ENCODE peak calls at places on chromosomes 1 and 21, in six cellular contexts. One of them, this sample, is unnamed.
A peak's percentile ranks its signal among the peaks of the same experiment; 100 is the strongest.

GRCh38 chr1:76144233-76144632 is 69.7 kb downstream of the ST6GALNAC3 start:
- DNase-seq in omental fat pad: no peak
- DNase-seq in tibial artery: no peak
- DNase-seq in PC-9: no peak
- DNase-seq in GM10248: no peak
- DNase-seq in bronchial epithelial cell: no peak
- DNase-seq in this sample: no peak

GRCh38 chr1:116763787-116764465 is 9.7 kb downstream of the CD2 start:
- DNase-seq in omental fat pad: no peak
- DNase-seq in tibial artery: no peak
- DNase-seq in PC-9: peak; percentile 17
- DNase-seq in GM10248: no peak
- DNase-seq in bronchial epithelial cell: peak; percentile 22
- DNase-seq in this sample: no peak

GRCh38 chr1:237873487-237873927 is 17.2 kb downstream of the ZP4 start:
- DNase-seq in omental fat pad: no peak
- DNase-seq in tibial artery: no peak
- DNase-seq in PC-9: peak; percentile 9
- DNase-seq in GM10248: no peak
- DNase-seq in bronchial epithelial cell: peak; percentile 96
- DNase-seq in this sample: no peak

GRCh38 chr1:12339410-12339809 is 109.6 kb downstream of the VPS13D start:
- DNase-seq in omental fat pad: no peak
- DNase-seq in tibial artery: no peak
- DNase-seq in PC-9: no peak
- DNase-seq in GM10248: no peak
- DNase-seq in bronchial epithelial cell: no peak
- DNase-seq in this sample: no peak

GRCh38 chr1:223276029-223276428 is 87.9 kb downstream of the SUSD4 start:
- DNase-seq in omental fat pad: no peak
- DNase-seq in tibial artery: no peak
- DNase-seq in PC-9: no peak
- DNase-seq in GM10248: no peak
- DNase-seq in bronchial epithelial cell: no peak
- DNase-seq in this sample: no peak

GRCh38 chr21:43866659-43867331 is 1.8 kb downstream of the AGPAT3 start:
- DNase-seq in omental fat pad: no peak
- DNase-seq in tibial artery: no peak
- DNase-seq in PC-9: no peak
- DNase-seq in GM10248: peak; percentile 83
- DNase-seq in bronchial epithelial cell: peak; percentile 40
- DNase-seq in this sample: no peak

GRCh38 chr1:183931646-183932271 is 105.8 kb downstream of the COLGALT2 start:
- DNase-seq in omental fat pad: no peak
- DNase-seq in tibial artery: no peak
- DNase-seq in PC-9: no peak
- DNase-seq in GM10248: no peak
- DNase-seq in bronchial epithelial cell: no peak
- DNase-seq in this sample: no peak

GRCh38 chr1:14939527-14940284 is 213.8 kb upstream of the TMEM51 start:
- DNase-seq in omental fat pad: no peak
- DNase-seq in tibial artery: no peak
- DNase-seq in PC-9: no peak
- DNase-seq in GM10248: no peak
- DNase-seq in bronchial epithelial cell: peak; percentile 74
- DNase-seq in this sample: no peak

GRCh38 chr1:230010618-230011332 is 56.3 kb upstream of the GALNT2 start:
- DNase-seq in omental fat pad: no peak
- DNase-seq in tibial artery: no peak
- DNase-seq in PC-9: no peak
- DNase-seq in GM10248: no peak
- DNase-seq in bronchial epithelial cell: no peak
- DNase-seq in this sample: no peak

GRCh38 chr1:38198099-38198498 is 151.5 kb upstream of the POU3F1 start:
- DNase-seq in omental fat pad: no peak
- DNase-seq in tibial artery: no peak
- DNase-seq in PC-9: no peak
- DNase-seq in GM10248: no peak
- DNase-seq in bronchial epithelial cell: no peak
- DNase-seq in this sample: no peak

GRCh38 chr1:201508809-201509208 is 1.9 kb upstream of the CSRP1 start:
- DNase-seq in omental fat pad: no peak
- DNase-seq in tibial artery: no peak
- DNase-seq in PC-9: no peak
- DNase-seq in GM10248: no peak
- DNase-seq in bronchial epithelial cell: no peak
- DNase-seq in this sample: no peak

GRCh38 chr1:117210831-117211261 is at the start of gene VTCN1:
- DNase-seq in omental fat pad: no peak
- DNase-seq in tibial artery: no peak
- DNase-seq in PC-9: peak; percentile 91
- DNase-seq in GM10248: no peak
- DNase-seq in bronchial epithelial cell: peak; percentile 92
- DNase-seq in this sample: peak; percentile 91

GRCh38 chr1:247087256-247087655 is 8.6 kb upstream of the ZNF670 start:
- DNase-seq in omental fat pad: no peak
- DNase-seq in tibial artery: no peak
- DNase-seq in PC-9: no peak
- DNase-seq in GM10248: no peak
- DNase-seq in bronchial epithelial cell: no peak
- DNase-seq in this sample: no peak

GRCh38 chr1:165443539-165444289 is 1.2 kb downstream of the RXRG start:
- DNase-seq in omental fat pad: no peak
- DNase-seq in tibial artery: no peak
- DNase-seq in PC-9: no peak
- DNase-seq in GM10248: no peak
- DNase-seq in bronchial epithelial cell: no peak
- DNase-seq in this sample: no peak

GRCh38 chr21:33546076-33546475 is 3.2 kb downstream of the SON start:
- DNase-seq in omental fat pad: no peak
- DNase-seq in tibial artery: no peak
- DNase-seq in PC-9: no peak
- DNase-seq in GM10248: no peak
- DNase-seq in bronchial epithelial cell: no peak
- DNase-seq in this sample: no peak

GRCh38 chr1:112840631-112841624 is 115.1 kb downstream of the SLC16A1 start:
- DNase-seq in omental fat pad: no peak
- DNase-seq in tibial artery: no peak
- DNase-seq in PC-9: no peak
- DNase-seq in GM10248: peak; percentile 47
- DNase-seq in bronchial epithelial cell: peak; percentile 36
- DNase-seq in this sample: no peak

GRCh38 chr1:205977348-205978014 is 25.7 kb downstream of the RAB7B start:
- DNase-seq in omental fat pad: peak; percentile 30
- DNase-seq in tibial artery: no peak
- DNase-seq in PC-9: peak; percentile 74
- DNase-seq in GM10248: peak; percentile 80
- DNase-seq in bronchial epithelial cell: peak; percentile 68
- DNase-seq in this sample: peak; percentile 88

GRCh38 chr1:63671514-63671913 is 78.3 kb downstream of the PGM1 start:
- DNase-seq in omental fat pad: no peak
- DNase-seq in tibial artery: no peak
- DNase-seq in PC-9: no peak
- DNase-seq in GM10248: no peak
- DNase-seq in bronchial epithelial cell: no peak
- DNase-seq in this sample: no peak

GRCh38 chr1:27395441-27396195 is 3.2 kb downstream of the GPR3 start:
- DNase-seq in omental fat pad: no peak
- DNase-seq in tibial artery: peak; percentile 59
- DNase-seq in PC-9: peak; percentile 83
- DNase-seq in GM10248: peak; percentile 86
- DNase-seq in bronchial epithelial cell: peak; percentile 61
- DNase-seq in this sample: peak; percentile 87

GRCh38 chr1:116167625-116168276 is 56.6 kb downstream of the MAB21L3 start:
- DNase-seq in omental fat pad: no peak
- DNase-seq in tibial artery: no peak
- DNase-seq in PC-9: peak; percentile 21
- DNase-seq in GM10248: no peak
- DNase-seq in bronchial epithelial cell: peak; percentile 21
- DNase-seq in this sample: no peak

GRCh38 chr1:193545171-193545570 is 358.8 kb upstream of the B3GALT2 start:
- DNase-seq in omental fat pad: no peak
- DNase-seq in tibial artery: no peak
- DNase-seq in PC-9: no peak
- DNase-seq in GM10248: no peak
- DNase-seq in bronchial epithelial cell: no peak
- DNase-seq in this sample: no peak

GRCh38 chr1:113929750-113930498 is 800 bp downstream of the HIPK1 start:
- DNase-seq in omental fat pad: no peak
- DNase-seq in tibial artery: peak; percentile 41
- DNase-seq in PC-9: peak; percentile 47
- DNase-seq in GM10248: peak; percentile 64
- DNase-seq in bronchial epithelial cell: peak; percentile 24
- DNase-seq in this sample: peak; percentile 85

GRCh38 chr1:174740248-174740990 is 259.3 kb upstream of the CACYBP start:
- DNase-seq in omental fat pad: no peak
- DNase-seq in tibial artery: no peak
- DNase-seq in PC-9: no peak
- DNase-seq in GM10248: no peak
- DNase-seq in bronchial epithelial cell: peak; percentile 56
- DNase-seq in this sample: no peak

GRCh38 chr1:17423781-17424245 is 15.7 kb downstream of the RCC2 start:
- DNase-seq in omental fat pad: no peak
- DNase-seq in tibial artery: no peak
- DNase-seq in PC-9: no peak
- DNase-seq in GM10248: no peak
- DNase-seq in bronchial epithelial cell: no peak
- DNase-seq in this sample: no peak

GRCh38 chr1:221164029-221164428 is 284.8 kb downstream of the HLX start:
- DNase-seq in omental fat pad: no peak
- DNase-seq in tibial artery: no peak
- DNase-seq in PC-9: no peak
- DNase-seq in GM10248: no peak
- DNase-seq in bronchial epithelial cell: no peak
- DNase-seq in this sample: no peak

GRCh38 chr1:46317323-46317722 is 13.8 kb downstream of the UQCRH start:
- DNase-seq in omental fat pad: no peak
- DNase-seq in tibial artery: no peak
- DNase-seq in PC-9: no peak
- DNase-seq in GM10248: no peak
- DNase-seq in bronchial epithelial cell: no peak
- DNase-seq in this sample: no peak

GRCh38 chr1:206905295-206906164 is 8.3 kb downstream of the IL24 start:
- DNase-seq in omental fat pad: no peak
- DNase-seq in tibial artery: no peak
- DNase-seq in PC-9: peak; percentile 61
- DNase-seq in GM10248: peak; percentile 34
- DNase-seq in bronchial epithelial cell: peak; percentile 100
- DNase-seq in this sample: no peak

GRCh38 chr1:4701276-4701675 is 46.9 kb downstream of the AJAP1 start:
- DNase-seq in omental fat pad: no peak
- DNase-seq in tibial artery: no peak
- DNase-seq in PC-9: no peak
- DNase-seq in GM10248: no peak
- DNase-seq in bronchial epithelial cell: no peak
- DNase-seq in this sample: no peak
- TF ChIP-seq CTCF in omental fat pad: no peak
- TF ChIP-seq CTCF in tibial artery: no peak
- TF ChIP-seq CTCF in PC-9: no peak
- TF ChIP-seq CTCF in GM10248: no peak
- TF ChIP-seq CTCF in bronchial epithelial cell: no peak
- TF ChIP-seq CTCF in this sample: no peak

GRCh38 chr1:160945079-160945478 is 9.5 kb downstream of the ITLN2 start:
- DNase-seq in omental fat pad: no peak
- DNase-seq in tibial artery: no peak
- DNase-seq in PC-9: no peak
- DNase-seq in GM10248: peak; percentile 2
- DNase-seq in bronchial epithelial cell: no peak
- DNase-seq in this sample: no peak

DNA sequence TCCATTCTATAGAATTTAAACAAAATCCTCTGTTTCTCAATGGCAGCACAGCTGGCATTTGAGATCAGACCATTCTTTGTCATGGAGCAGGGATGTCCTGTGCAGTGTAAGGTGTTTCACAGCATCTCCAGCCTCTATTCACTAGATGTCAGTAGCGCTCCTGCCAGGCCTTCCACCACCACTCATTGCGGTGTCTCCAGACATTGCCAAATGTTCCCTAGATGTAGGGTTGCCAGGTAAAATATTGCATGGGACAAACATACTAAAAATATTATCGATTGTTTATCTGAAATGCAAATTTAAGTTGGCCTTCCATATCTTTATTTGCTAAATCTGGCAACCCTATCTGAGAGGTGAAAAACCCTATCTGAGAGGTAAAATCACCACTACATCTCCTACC is 11.7 kb downstream of the ITLN2 start:
- DNase-seq in omental fat pad: no peak
- DNase-seq in tibial artery: no peak
- DNase-seq in PC-9: no peak
- DNase-seq in GM10248: no peak
- DNase-seq in bronchial epithelial cell: no peak
- DNase-seq in this sample: no peak
- TF ChIP-seq CTCF in omental fat pad: no peak
- TF ChIP-seq CTCF in tibial artery: no peak
- TF ChIP-seq CTCF in PC-9: no peak
- TF ChIP-seq CTCF in GM10248: no peak
- TF ChIP-seq CTCF in bronchial epithelial cell: peak; percentile 20
- TF ChIP-seq CTCF in this sample: peak; percentile 13

GRCh38 chr1:181497870-181498269 is 14.6 kb downstream of the CACNA1E start:
- DNase-seq in omental fat pad: no peak
- DNase-seq in tibial artery: no peak
- DNase-seq in PC-9: no peak
- DNase-seq in GM10248: peak; percentile 28
- DNase-seq in bronchial epithelial cell: no peak
- DNase-seq in this sample: no peak
- TF ChIP-seq CTCF in omental fat pad: no peak
- TF ChIP-seq CTCF in tibial artery: no peak
- TF ChIP-seq CTCF in PC-9: no peak
- TF ChIP-seq CTCF in GM10248: no peak
- TF ChIP-seq CTCF in bronchial epithelial cell: no peak
- TF ChIP-seq CTCF in this sample: no peak

GRCh38 chr21:42082501-42083360 is 11.6 kb downstream of the UMODL1 start:
- DNase-seq in omental fat pad: no peak
- DNase-seq in tibial artery: no peak
- DNase-seq in PC-9: no peak
- DNase-seq in GM10248: no peak
- DNase-seq in bronchial epithelial cell: no peak
- DNase-seq in this sample: peak; percentile 51

GRCh38 chr21:42083361-42083690 is 12.2 kb downstream of the UMODL1 start:
- DNase-seq in omental fat pad: no peak
- DNase-seq in tibial artery: no peak
- DNase-seq in PC-9: no peak
- DNase-seq in GM10248: no peak
- DNase-seq in bronchial epithelial cell: no peak
- DNase-seq in this sample: peak; percentile 59

GRCh38 chr21:42081931-42082381 is 10.8 kb downstream of the UMODL1 start:
- DNase-seq in omental fat pad: no peak
- DNase-seq in tibial artery: no peak
- DNase-seq in PC-9: no peak
- DNase-seq in GM10248: no peak
- DNase-seq in bronchial epithelial cell: no peak
- DNase-seq in this sample: peak; percentile 54

GRCh38 chr21:42085246-42086077 is 14.3 kb downstream of the UMODL1 start:
- DNase-seq in omental fat pad: no peak
- DNase-seq in tibial artery: no peak
- DNase-seq in PC-9: no peak
- DNase-seq in GM10248: no peak
- DNase-seq in bronchial epithelial cell: no peak
- DNase-seq in this sample: peak; percentile 62

GRCh38 chr21:42084079-42084478 is 13.0 kb downstream of the UMODL1 start:
- DNase-seq in omental fat pad: no peak
- DNase-seq in tibial artery: no peak
- DNase-seq in PC-9: no peak
- DNase-seq in GM10248: no peak
- DNase-seq in bronchial epithelial cell: no peak
- DNase-seq in this sample: no peak
- TF ChIP-seq CTCF in omental fat pad: no peak
- TF ChIP-seq CTCF in tibial artery: no peak
- TF ChIP-seq CTCF in PC-9: no peak
- TF ChIP-seq CTCF in GM10248: no peak
- TF ChIP-seq CTCF in bronchial epithelial cell: no peak
- TF ChIP-seq CTCF in this sample: no peak

GRCh38 chr1:2786329-2787162 is 14.9 kb downstream of the TTC34 start:
- DNase-seq in omental fat pad: peak; percentile 35
- DNase-seq in tibial artery: no peak
- DNase-seq in PC-9: peak; percentile 37
- DNase-seq in GM10248: peak; percentile 69
- DNase-seq in bronchial epithelial cell: no peak
- DNase-seq in this sample: peak; percentile 78
- TF ChIP-seq CTCF in omental fat pad: peak; percentile 34
- TF ChIP-seq CTCF in tibial artery: peak; percentile 60
- TF ChIP-seq CTCF in PC-9: peak; percentile 71
- TF ChIP-seq CTCF in GM10248: peak; percentile 78
- TF ChIP-seq CTCF in bronchial epithelial cell: peak; percentile 23
- TF ChIP-seq CTCF in this sample: peak; percentile 60

This sample was measured in kidney.